ENCODE peak calls at places on chromosomes 4 and X, in seven cellular contexts. M is lower leg skin, F is astrocyte of the spinal cord, E is amniotic stem cell, P is neural crest cell, Z is tibial nerve, K is NCI-H524 treated with DMSO at 0.1 percent for 48 hours. T is an unnamed sample.

GRCh38 chr4:156820931-156821330 is 150.7 kb downstream of the PDGFC start:
- DNase-seq in M (no peak), F (no peak), E (no peak), P (no peak), Z (no peak), K (no peak), T (no peak)

GRCh38 chr4:13654158-13654797 is 26.8 kb upstream of the BOD1L1 start:
- DNase-seq in M (peak), F (peak), E (peak), P (peak), Z (peak), K (peak), T (peak)

GRCh38 chr4:16083217-16084191 is at the start of gene PROM1:
- DNase-seq in M (no peak), F (no peak), E (no peak), P (peak), Z (no peak), K (no peak), T (peak)

GRCh38 chrX:7372843-7373525 is 225.0 kb upstream of the PUDP start:
- DNase-seq in M (no peak), F (peak), E (peak), P (no peak), Z (no peak), K (no peak), T (peak)

GRCh38 chrX:20217279-20217678 is 49.4 kb downstream of the RPS6KA3 start:
- DNase-seq in M (no peak), F (peak), E (peak), P (no peak), Z (no peak), K (no peak), T (no peak)

GRCh38 chr4:123465416-123465815 is 68.8 kb downstream of the SPRY1 start:
- DNase-seq in M (no peak), F (no peak), E (no peak), P (no peak), Z (no peak), K (no peak), T (no peak)

GRCh38 chr4:155967098-155967497 is 13.4 kb upstream of the CTSO start:
- DNase-seq in M (no peak), F (peak), E (no peak), P (no peak), Z (no peak), K (no peak), T (no peak)

GRCh38 chr4:83552924-83553323 is 17.0 kb downstream of the GPAT3 start:
- DNase-seq in M (no peak), F (peak), E (no peak), P (no peak), Z (no peak), K (no peak), T (no peak)

GRCh38 chrX:72568406-72569092 is 4.1 kb downstream of the HDAC8 start:
- DNase-seq in M (no peak), F (peak), E (no peak), P (no peak), Z (no peak), K (no peak), T (peak)

GRCh38 chrX:142249721-142250120 is 44.6 kb upstream of the MAGEC2 start:
- DNase-seq in M (no peak), F (no peak), E (no peak), P (no peak), Z (no peak), K (no peak), T (no peak)

GRCh38 chrX:63250253-63250868 is 100.8 kb downstream of the SPIN4 start:
- DNase-seq in M (peak), F (peak), E (no peak), P (peak), Z (peak), K (no peak), T (no peak)

GRCh38 chr4:124459922-124460301 is 252.6 kb downstream of the ANKRD50 start:
- DNase-seq in M (no peak), F (peak), E (no peak), P (no peak), Z (no peak), K (no peak), T (no peak)

GRCh38 chrX:154046262-154046771 is 26.6 kb upstream of the IRAK1 start:
- DNase-seq in M (peak), F (peak), E (peak), P (no peak), Z (peak), K (no peak), T (no peak)

T was measured in osteoblast.